ENCODE peak calls at places on chromosome 21, in nine cellular contexts. C is left lung, G is A549, Q is B cell, H is IMR-90, M is left ventricle myocardium inferior, K is psoas muscle, V is heart right ventricle, O is sigmoid colon. P is an unnamed sample.

GRCh38 chr21:20031807-20032206 is 966.4 kb upstream of the NCAM2 start:
- DNase-seq in G (no peak), Q (no peak), H (no peak), K (no peak), C (no peak), O (no peak), M (no peak), V (no peak), P (peak)

GRCh38 chr21:31293986-31294385 is 50.1 kb downstream of the TIAM1 start:
- DNase-seq in V (no peak), C (no peak), K (no peak), Q (no peak), H (peak), O (no peak), G (no peak), M (no peak), P (no peak)

GRCh38 chr21:28215214-28215954 is 777.3 kb downstream of the LTN1 start:
- DNase-seq in Q (no peak), K (no peak), H (peak), V (no peak), O (no peak), G (no peak), M (no peak), C (no peak), P (no peak)

GRCh38 chr21:34526618-34527290 is 14.7 kb upstream of the KCNE1 start:
- DNase-seq in C (no peak), O (peak), V (no peak), H (peak), Q (no peak), K (peak), M (peak), G (peak), P (no peak)

GRCh38 chr21:38989745-38990423 is 184.2 kb downstream of the ETS2 start:
- DNase-seq in H (peak), C (no peak), Q (no peak), M (no peak), V (no peak), O (peak), G (no peak), K (peak), P (peak)

GRCh38 chr21:17436626-17437111 is 76.2 kb upstream of the CXADR start:
- DNase-seq in O (no peak), K (no peak), H (no peak), M (no peak), C (no peak), V (no peak), Q (no peak), G (no peak), P (no peak)

GRCh38 chr21:37514038-37514665 is 147.6 kb downstream of the DYRK1A start:
- DNase-seq in K (no peak), M (no peak), G (no peak), O (no peak), Q (no peak), V (no peak), H (no peak), C (no peak), P (no peak)

GRCh38 chr21:25313891-25314646 is 293.2 kb downstream of the MRPL39 start:
- DNase-seq in K (no peak), O (no peak), Q (no peak), C (no peak), M (no peak), H (peak), G (no peak), V (no peak), P (no peak)

GRCh38 chr21:41627428-41627827 is 119.5 kb upstream of the TMPRSS2 start:
- DNase-seq in H (peak), M (no peak), K (no peak), Q (no peak), V (no peak), C (no peak), G (no peak), O (no peak), P (no peak)

GRCh38 chr21:41466024-41466820 is 40.2 kb downstream of the MX1 start:
- DNase-seq in K (no peak), Q (no peak), C (no peak), H (no peak), O (no peak), M (no peak), G (no peak), V (no peak), P (peak)

GRCh38 chr21:29332461-29333354 is 34.0 kb downstream of the BACH1 start:
- DNase-seq in C (no peak), Q (no peak), O (no peak), H (peak), G (no peak), K (no peak), M (no peak), V (no peak), P (no peak)

GRCh38 chr21:20315044-20315443 is 683.2 kb upstream of the NCAM2 start:
- DNase-seq in G (no peak), M (no peak), H (no peak), C (no peak), Q (no peak), O (no peak), K (no peak), V (no peak), P (no peak)

GRCh38 chr21:39681845-39682244 is 63.1 kb upstream of the IGSF5 start:
- DNase-seq in M (no peak), Q (no peak), K (no peak), G (no peak), C (no peak), V (no peak), H (peak), O (no peak), P (no peak)

GRCh38 chr21:45283611-45284455 is 3.9 kb downstream of the POFUT2 start:
- DNase-seq in O (peak), Q (no peak), H (no peak), C (no peak), G (no peak), K (peak), M (no peak), V (no peak), P (peak)

GRCh38 chr21:32994305-32994704 is 31.4 kb upstream of the OLIG2 start:
- DNase-seq in Q (no peak), K (no peak), G (no peak), V (no peak), O (no peak), C (no peak), H (peak), M (no peak), P (no peak)

GRCh38 chr21:38242036-38242435 is 14.8 kb upstream of the KCNJ15 start:
- DNase-seq in K (no peak), H (no peak), C (no peak), O (no peak), V (no peak), G (no peak), Q (no peak), M (no peak), P (no peak)

GRCh38 chr21:30072496-30072895 is 94.1 kb downstream of the CLDN17 start:
- DNase-seq in O (no peak), Q (no peak), G (no peak), K (no peak), H (no peak), V (no peak), M (no peak), C (no peak), P (no peak)

GRCh38 chr21:26798856-26799751 is 46.1 kb downstream of the ADAMTS1 start:
- DNase-seq in G (no peak), M (no peak), H (peak), Q (no peak), V (no peak), K (no peak), C (no peak), O (no peak), P (no peak)

GRCh38 chr21:34553199-34553952 is 41.4 kb upstream of the KCNE1 start:
- DNase-seq in M (no peak), V (no peak), O (no peak), Q (no peak), K (no peak), G (no peak), C (no peak), H (peak), P (no peak)

GRCh38 chr21:18289876-18290275 is 45.2 kb downstream of the CHODL start:
- DNase-seq in K (no peak), M (no peak), O (no peak), C (no peak), G (no peak), Q (no peak), V (no peak), H (no peak), P (no peak)

GRCh38 chr21:21034046-21034445 is 35.8 kb downstream of the NCAM2 start:
- DNase-seq in V (no peak), O (no peak), C (no peak), Q (no peak), H (no peak), K (no peak), M (no peak), G (no peak), P (no peak)

GRCh38 chr21:26267389-26267788 is 96.8 kb upstream of the APP start:
- DNase-seq in M (no peak), Q (no peak), V (no peak), C (no peak), O (no peak), H (no peak), K (no peak), G (no peak), P (no peak)

GRCh38 chr21:22670148-22670547 is 1671.9 kb downstream of the NCAM2 start:
- DNase-seq in H (no peak), C (no peak), K (no peak), M (no peak), Q (no peak), G (no peak), V (no peak), O (no peak), P (no peak)

GRCh38 chr21:14918542-14918941 is 146.3 kb downstream of the NRIP1 start:
- DNase-seq in V (no peak), G (no peak), M (no peak), Q (no peak), C (no peak), O (no peak), H (no peak), K (no peak), P (no peak)

GRCh38 chr21:38958940-38959685 is 153.4 kb downstream of the ETS2 start:
- DNase-seq in M (no peak), C (no peak), K (no peak), V (no peak), O (peak), Q (no peak), H (peak), G (no peak), P (peak)

GRCh38 chr21:15010645-15011044 is 54.2 kb downstream of the NRIP1 start:
- DNase-seq in G (no peak), H (peak), M (no peak), O (no peak), Q (no peak), K (no peak), V (no peak), C (no peak), P (no peak)

GRCh38 chr21:35343046-35343816 is 294.1 kb upstream of the RUNX1 start:
- DNase-seq in K (no peak), C (no peak), Q (no peak), M (no peak), V (no peak), H (peak), G (no peak), O (no peak), P (no peak)

GRCh38 chr21:40587786-40588353 is 259.1 kb downstream of the DSCAM start:
- DNase-seq in M (no peak), K (no peak), H (no peak), V (no peak), O (no peak), G (no peak), Q (no peak), C (no peak), P (no peak)

GRCh38 chr21:40839551-40839950 is 7.4 kb downstream of the DSCAM start:
- DNase-seq in Q (no peak), V (no peak), O (no peak), G (no peak), M (no peak), C (no peak), K (no peak), H (no peak), P (no peak)

GRCh38 chr21:41251961-41252642 is 64.5 kb upstream of the FAM3B start:
- DNase-seq in K (no peak), G (no peak), V (no peak), O (no peak), C (no peak), M (no peak), Q (no peak), H (peak), P (no peak)

GRCh38 chr21:10272216-10272615 is 249.2 kb upstream of the TPTE start:
- DNase-seq in C (no peak), Q (no peak), G (no peak), K (peak), O (no peak), V (no peak), H (no peak), M (no peak), P (peak)

GRCh38 chr21:17976139-17976538 is 157.0 kb upstream of the C21orf91 start:
- DNase-seq in Q (no peak), M (no peak), H (no peak), C (no peak), O (no peak), G (no peak), K (no peak), V (no peak), P (no peak)

GRCh38 chr21:18228060-18228739 is 16.4 kb upstream of the CHODL start:
- DNase-seq in H (no peak), G (no peak), K (no peak), C (no peak), M (no peak), O (no peak), V (no peak), Q (no peak), P (no peak)

GRCh38 chr21:31397515-31397926 is 53.5 kb upstream of the TIAM1 start:
- DNase-seq in M (no peak), G (no peak), K (no peak), V (no peak), C (no peak), H (no peak), O (no peak), Q (no peak), P (no peak)

GRCh38 chr21:41411449-41412089 is 14.5 kb upstream of the MX1 start:
- DNase-seq in G (no peak), H (no peak), M (no peak), C (no peak), Q (no peak), O (no peak), V (peak), K (no peak), P (no peak)

DNA sequence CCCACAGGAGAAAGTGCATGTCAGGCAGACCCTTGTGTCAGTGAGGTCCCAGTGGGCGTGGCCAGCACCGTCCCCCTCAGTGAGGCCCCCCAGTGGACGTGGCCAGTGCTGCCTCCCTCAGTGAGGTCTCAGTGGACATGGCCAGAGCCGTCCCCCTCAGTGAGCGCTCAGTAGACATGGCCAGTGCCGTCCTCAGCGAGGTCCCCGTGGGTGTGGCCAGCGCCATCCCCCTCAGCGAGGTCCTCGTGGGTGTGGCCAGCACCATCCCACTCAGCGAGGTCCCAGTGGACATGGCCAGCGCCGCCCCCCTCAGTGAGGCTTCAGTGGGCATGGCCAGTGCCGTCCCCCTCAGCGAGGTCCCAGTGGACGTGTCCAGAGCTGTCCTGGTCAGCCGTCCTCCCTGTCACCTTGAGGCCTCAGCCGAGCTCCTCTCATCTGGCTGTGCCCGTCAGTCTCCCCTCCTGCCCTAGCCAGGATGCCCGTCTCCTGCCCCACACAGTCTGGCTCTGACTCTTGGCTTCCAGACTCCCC is 35.5 kb downstream of the PDE9A start:
- DNase-seq in H (no peak), G (no peak), M (no peak), O (no peak), Q (no peak), C (peak), K (no peak), V (no peak), P (no peak)
- TF ChIP-seq CTCF in H (no peak), G (no peak), M (no peak), O (no peak), Q (no peak), C (no peak), K (no peak), V (no peak), P (no peak)

DNA sequence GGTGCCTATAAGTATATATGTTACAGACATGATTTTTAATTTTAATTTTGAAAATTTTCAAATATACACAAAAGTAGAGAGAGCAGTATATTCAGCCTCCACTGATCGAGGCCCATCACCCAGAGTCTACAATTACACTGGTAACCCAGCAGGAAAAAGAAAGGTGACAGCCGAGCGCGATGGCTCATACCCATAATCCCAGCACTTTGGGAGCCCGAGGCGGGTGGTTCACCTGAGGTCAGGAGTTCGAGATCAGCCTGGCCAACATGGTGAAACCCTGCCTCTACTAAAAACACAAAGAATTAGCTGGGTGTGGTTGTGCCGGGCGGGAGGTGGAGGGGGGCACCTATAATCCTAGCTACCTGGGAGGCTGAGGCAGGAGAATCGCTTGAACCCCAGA is 1.4 kb downstream of the YBEY start:
- DNase-seq in C (no peak), M (no peak), O (no peak), H (no peak), K (no peak), Q (no peak), G (no peak), V (no peak), P (no peak)
- TF ChIP-seq CTCF in C (no peak), M (no peak), O (no peak), H (no peak), K (no peak), Q (no peak), G (no peak), V (no peak), P (no peak)

DNA sequence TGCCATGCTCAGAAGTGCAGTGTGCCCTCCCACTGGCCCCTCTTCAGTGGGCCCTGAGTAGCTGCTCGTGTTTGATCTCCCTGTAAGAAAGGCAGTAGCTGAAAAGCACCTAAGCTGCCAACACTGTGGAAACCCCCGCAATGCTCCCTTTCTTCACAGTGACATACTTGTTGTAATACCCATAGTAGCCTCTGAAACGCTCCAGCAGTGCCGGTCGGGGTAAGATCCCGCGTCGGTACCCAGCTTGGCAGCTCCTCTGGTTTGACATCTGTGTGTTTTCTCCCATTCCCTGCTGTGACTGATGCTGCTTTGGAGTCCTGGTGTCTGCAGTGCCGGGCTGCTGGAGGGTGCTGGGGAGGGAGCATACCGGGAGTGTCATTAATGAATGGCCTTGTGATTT is 3.6 kb downstream of the CHAF1B start:
- DNase-seq in O (no peak), G (no peak), C (no peak), M (no peak), H (peak), V (no peak), Q (no peak), K (no peak), P (no peak)
- TF ChIP-seq CTCF in O (no peak), G (no peak), C (peak), M (peak), H (peak), V (no peak), Q (no peak), K (peak), P (no peak)

DNA sequence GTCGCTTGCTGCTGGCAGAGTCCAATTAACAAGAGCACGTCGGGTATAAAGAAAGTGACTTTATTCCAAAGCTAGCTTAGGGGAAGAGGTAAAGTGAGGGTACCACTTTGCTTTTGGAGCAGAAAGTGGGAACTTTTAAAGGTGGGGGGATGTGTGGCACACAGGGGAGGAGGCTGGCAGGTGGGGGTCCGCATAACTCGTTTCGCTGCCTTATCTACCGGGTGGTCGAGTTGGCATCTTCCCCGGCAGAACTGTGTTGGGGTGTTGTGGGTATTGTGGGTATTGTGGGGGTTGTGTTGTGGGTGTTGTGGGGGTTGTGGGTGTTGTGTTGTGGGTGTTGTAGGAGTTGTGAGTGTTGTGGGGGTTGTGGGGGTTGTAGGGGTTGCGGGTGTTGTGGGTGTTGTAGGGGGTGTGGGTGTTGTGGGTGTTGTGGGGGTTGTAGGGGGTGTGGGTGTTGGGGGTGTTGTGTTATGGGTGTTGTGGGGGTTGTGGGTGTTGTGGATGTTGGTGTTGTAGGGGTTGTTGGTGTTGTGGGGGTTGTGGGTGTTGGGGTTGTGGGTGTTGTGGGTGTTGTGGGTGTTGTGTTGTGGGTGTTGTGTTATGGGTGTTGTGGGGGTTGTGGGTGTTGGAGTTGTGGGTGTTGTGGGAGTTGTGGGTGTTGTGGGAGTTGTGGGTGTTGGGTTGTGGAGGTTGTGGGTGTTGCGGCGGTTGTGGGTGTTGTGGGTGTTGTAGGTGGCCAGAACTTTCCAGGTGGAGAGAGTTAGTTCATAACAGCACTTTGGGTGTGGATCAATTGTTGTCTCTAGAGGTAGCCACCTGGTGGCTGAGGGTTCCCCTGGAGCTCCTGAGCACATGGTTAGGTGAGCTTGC is 52.7 kb downstream of the AGPAT3 start:
- DNase-seq in O (peak), M (no peak), G (no peak), K (no peak), V (no peak), H (no peak), C (peak), Q (no peak), P (peak)
- TF ChIP-seq CTCF in O (no peak), M (no peak), G (no peak), K (no peak), V (no peak), H (no peak), C (no peak), Q (no peak), P (peak)

P was measured in kidney.